ENCODE peak calls at places on chromosomes 11 and 22, in nine cellular contexts. One of them, this sample, is unnamed.

GRCh38 chr11:95884802-95885201 is 39.1 kb downstream of the MTMR2 start:
- DNase-seq in EL: no peak
- DNase-seq in heart left ventricle: no peak
- DNase-seq in iris pigment epithelial cell: no peak
- DNase-seq in LHCN-M2: no peak
- DNase-seq in hepatocyte: no peak
- DNase-seq in activated T-cell treated with anti-CD3 and anti-CD28 coated beads, Interleukin-2, amount 50 U/mL, for 1 hour: no peak
- DNase-seq in neural crest cell: no peak
- DNase-seq in AG20443: no peak
- DNase-seq in this sample: no peak

GRCh38 chr11:73660497-73661034 is 14.2 kb downstream of the PLEKHB1 start:
- DNase-seq in activated T-cell treated with anti-CD3 and anti-CD28 coated beads, Interleukin-2, amount 50 U/mL, for 1 hour: no peak
- DNase-seq in neural crest cell: no peak
- DNase-seq in AG20443: no peak
- DNase-seq in EL: no peak
- DNase-seq in hepatocyte: no peak
- DNase-seq in LHCN-M2: no peak
- DNase-seq in heart left ventricle: no peak
- DNase-seq in iris pigment epithelial cell: no peak
- DNase-seq in this sample: no peak

GRCh38 chr11:80007616-80008015 is 566.8 kb upstream of the TENM4 start:
- DNase-seq in neural crest cell: no peak
- DNase-seq in heart left ventricle: no peak
- DNase-seq in AG20443: no peak
- DNase-seq in LHCN-M2: peak; percentile 5
- DNase-seq in hepatocyte: no peak
- DNase-seq in EL: peak; percentile 4
- DNase-seq in activated T-cell treated with anti-CD3 and anti-CD28 coated beads, Interleukin-2, amount 50 U/mL, for 1 hour: no peak
- DNase-seq in iris pigment epithelial cell: no peak
- DNase-seq in this sample: no peak

GRCh38 chr22:25488244-25489020 is 76.0 kb upstream of the GRK3 start:
- DNase-seq in EL: peak; percentile 77
- DNase-seq in neural crest cell: no peak
- DNase-seq in AG20443: peak; percentile 53
- DNase-seq in iris pigment epithelial cell: peak; percentile 83
- DNase-seq in heart left ventricle: peak; percentile 69
- DNase-seq in hepatocyte: peak; percentile 52
- DNase-seq in activated T-cell treated with anti-CD3 and anti-CD28 coated beads, Interleukin-2, amount 50 U/mL, for 1 hour: no peak
- DNase-seq in LHCN-M2: peak; percentile 87
- DNase-seq in this sample: no peak

GRCh38 chr22:24768537-24769374 is 5.8 kb downstream of the PIWIL3 start:
- DNase-seq in hepatocyte: peak; percentile 81
- DNase-seq in neural crest cell: peak; percentile 51
- DNase-seq in iris pigment epithelial cell: peak; percentile 61
- DNase-seq in heart left ventricle: peak; percentile 42
- DNase-seq in activated T-cell treated with anti-CD3 and anti-CD28 coated beads, Interleukin-2, amount 50 U/mL, for 1 hour: no peak
- DNase-seq in LHCN-M2: peak; percentile 31
- DNase-seq in EL: peak; percentile 61
- DNase-seq in AG20443: peak; percentile 82
- DNase-seq in this sample: no peak

GRCh38 chr11:122796128-122796717 is 42.1 kb upstream of the CRTAM start:
- DNase-seq in EL: peak; percentile 48
- DNase-seq in activated T-cell treated with anti-CD3 and anti-CD28 coated beads, Interleukin-2, amount 50 U/mL, for 1 hour: peak; percentile 78
- DNase-seq in iris pigment epithelial cell: peak; percentile 36
- DNase-seq in LHCN-M2: peak; percentile 23
- DNase-seq in AG20443: peak; percentile 65
- DNase-seq in heart left ventricle: peak; percentile 41
- DNase-seq in hepatocyte: peak; percentile 34
- DNase-seq in neural crest cell: peak; percentile 52
- DNase-seq in this sample: no peak

GRCh38 chr22:48642550-48642949 is 1185.1 kb downstream of the BRD1 start:
- DNase-seq in activated T-cell treated with anti-CD3 and anti-CD28 coated beads, Interleukin-2, amount 50 U/mL, for 1 hour: no peak
- DNase-seq in EL: no peak
- DNase-seq in heart left ventricle: no peak
- DNase-seq in AG20443: no peak
- DNase-seq in hepatocyte: no peak
- DNase-seq in LHCN-M2: no peak
- DNase-seq in iris pigment epithelial cell: no peak
- DNase-seq in neural crest cell: no peak
- DNase-seq in this sample: no peak

GRCh38 chr11:27312110-27312509 is 50.9 kb downstream of the CCDC34 start:
- DNase-seq in activated T-cell treated with anti-CD3 and anti-CD28 coated beads, Interleukin-2, amount 50 U/mL, for 1 hour: no peak
- DNase-seq in EL: no peak
- DNase-seq in iris pigment epithelial cell: peak; percentile 27
- DNase-seq in LHCN-M2: no peak
- DNase-seq in hepatocyte: no peak
- DNase-seq in AG20443: no peak
- DNase-seq in heart left ventricle: no peak
- DNase-seq in neural crest cell: no peak
- DNase-seq in this sample: no peak

GRCh38 chr22:37455896-37456295 is 28.6 kb upstream of the ELFN2 start:
- DNase-seq in AG20443: no peak
- DNase-seq in hepatocyte: no peak
- DNase-seq in activated T-cell treated with anti-CD3 and anti-CD28 coated beads, Interleukin-2, amount 50 U/mL, for 1 hour: no peak
- DNase-seq in LHCN-M2: no peak
- DNase-seq in EL: no peak
- DNase-seq in neural crest cell: no peak
- DNase-seq in iris pigment epithelial cell: peak; percentile 14
- DNase-seq in heart left ventricle: no peak
- DNase-seq in this sample: no peak

GRCh38 chr11:48043111-48043997 is 63.0 kb downstream of the PTPRJ start:
- DNase-seq in EL: no peak
- DNase-seq in activated T-cell treated with anti-CD3 and anti-CD28 coated beads, Interleukin-2, amount 50 U/mL, for 1 hour: no peak
- DNase-seq in LHCN-M2: no peak
- DNase-seq in neural crest cell: no peak
- DNase-seq in heart left ventricle: no peak
- DNase-seq in iris pigment epithelial cell: no peak
- DNase-seq in AG20443: no peak
- DNase-seq in hepatocyte: no peak
- DNase-seq in this sample: no peak

GRCh38 chr11:67368621-67369020 is 4.8 kb downstream of the CLCF1 start:
- DNase-seq in LHCN-M2: no peak
- DNase-seq in heart left ventricle: no peak
- DNase-seq in iris pigment epithelial cell: no peak
- DNase-seq in hepatocyte: no peak
- DNase-seq in neural crest cell: no peak
- DNase-seq in activated T-cell treated with anti-CD3 and anti-CD28 coated beads, Interleukin-2, amount 50 U/mL, for 1 hour: no peak
- DNase-seq in AG20443: no peak
- DNase-seq in EL: no peak
- DNase-seq in this sample: no peak

GRCh38 chr22:48254311-48254873 is 1491.9 kb downstream of the TBC1D22A start:
- DNase-seq in hepatocyte: no peak
- DNase-seq in activated T-cell treated with anti-CD3 and anti-CD28 coated beads, Interleukin-2, amount 50 U/mL, for 1 hour: no peak
- DNase-seq in AG20443: no peak
- DNase-seq in neural crest cell: no peak
- DNase-seq in heart left ventricle: no peak
- DNase-seq in LHCN-M2: no peak
- DNase-seq in iris pigment epithelial cell: no peak
- DNase-seq in EL: no peak
- DNase-seq in this sample: no peak

GRCh38 chr11:117458275-117459120 is 130.8 kb downstream of the CEP164 start:
- DNase-seq in activated T-cell treated with anti-CD3 and anti-CD28 coated beads, Interleukin-2, amount 50 U/mL, for 1 hour: no peak
- DNase-seq in iris pigment epithelial cell: no peak
- DNase-seq in neural crest cell: no peak
- DNase-seq in LHCN-M2: peak; percentile 23
- DNase-seq in heart left ventricle: no peak
- DNase-seq in hepatocyte: no peak
- DNase-seq in EL: no peak
- DNase-seq in AG20443: no peak
- DNase-seq in this sample: no peak

GRCh38 chr22:30894371-30894740 is 74.2 kb downstream of the MORC2 start:
- DNase-seq in iris pigment epithelial cell: no peak
- DNase-seq in EL: no peak
- DNase-seq in hepatocyte: no peak
- DNase-seq in neural crest cell: no peak
- DNase-seq in heart left ventricle: no peak
- DNase-seq in AG20443: peak; percentile 5
- DNase-seq in activated T-cell treated with anti-CD3 and anti-CD28 coated beads, Interleukin-2, amount 50 U/mL, for 1 hour: no peak
- DNase-seq in LHCN-M2: no peak
- DNase-seq in this sample: no peak

GRCh38 chr11:74650498-74650897 is 58.1 kb downstream of the POLD3 start:
- DNase-seq in heart left ventricle: no peak
- DNase-seq in EL: peak; percentile 26
- DNase-seq in AG20443: peak; percentile 11
- DNase-seq in activated T-cell treated with anti-CD3 and anti-CD28 coated beads, Interleukin-2, amount 50 U/mL, for 1 hour: no peak
- DNase-seq in iris pigment epithelial cell: peak; percentile 76
- DNase-seq in neural crest cell: no peak
- DNase-seq in LHCN-M2: peak; percentile 49
- DNase-seq in hepatocyte: no peak
- DNase-seq in this sample: no peak

GRCh38 chr22:29801153-29801552 is 34.0 kb downstream of the UQCR10 start:
- DNase-seq in EL: no peak
- DNase-seq in iris pigment epithelial cell: no peak
- DNase-seq in heart left ventricle: no peak
- DNase-seq in activated T-cell treated with anti-CD3 and anti-CD28 coated beads, Interleukin-2, amount 50 U/mL, for 1 hour: no peak
- DNase-seq in LHCN-M2: no peak
- DNase-seq in AG20443: no peak
- DNase-seq in neural crest cell: no peak
- DNase-seq in hepatocyte: no peak
- DNase-seq in this sample: no peak

GRCh38 chr11:1224491-1225385 is 1.9 kb downstream of the MUC5B start:
- DNase-seq in hepatocyte: no peak
- DNase-seq in heart left ventricle: no peak
- DNase-seq in iris pigment epithelial cell: no peak
- DNase-seq in AG20443: no peak
- DNase-seq in activated T-cell treated with anti-CD3 and anti-CD28 coated beads, Interleukin-2, amount 50 U/mL, for 1 hour: no peak
- DNase-seq in neural crest cell: no peak
- DNase-seq in LHCN-M2: no peak
- DNase-seq in EL: no peak
- DNase-seq in this sample: no peak

GRCh38 chr11:124644426-124645280 is 22.0 kb downstream of the TBRG1 start:
- DNase-seq in iris pigment epithelial cell: peak; percentile 80
- DNase-seq in LHCN-M2: peak; percentile 79
- DNase-seq in EL: peak; percentile 79
- DNase-seq in AG20443: peak; percentile 76
- DNase-seq in hepatocyte: peak; percentile 74
- DNase-seq in neural crest cell: peak; percentile 63
- DNase-seq in activated T-cell treated with anti-CD3 and anti-CD28 coated beads, Interleukin-2, amount 50 U/mL, for 1 hour: peak; percentile 39
- DNase-seq in heart left ventricle: peak; percentile 45
- DNase-seq in this sample: no peak